ENCODE peak calls at places on chromosome 6, in six cellular contexts. U is stimulated activated CD8-positive, alpha-beta memory T cell treated with anti-CD3 and anti-CD28 coated beads, Interleukin-4, amount 100 ng/mL, for 4 hours; F is NCI-H774; B is ovary; X is uterus; Q is NCI-H1092 treated with DMSO at 0.1 percent for 48 hours. D is an unnamed sample.

GRCh38 chr6:56944651-56945050 is 10.3 kb upstream of the BEND6 start:
- DNase-seq in Q (no peak), B (no peak), U (no peak), X (no peak), F (no peak), D (no peak)

GRCh38 chr6:42175860-42176259 is 2.7 kb downstream of the GUCA1A start:
- DNase-seq in Q (no peak), F (no peak), X (no peak), B (no peak), U (no peak), D (no peak)

GRCh38 chr6:157226026-157226639 is 97.2 kb downstream of the TMEM242 start:
- DNase-seq in F (no peak), U (no peak), Q (no peak), X (peak), B (peak), D (no peak)

GRCh38 chr6:74598473-74599393 is 607.1 kb downstream of the COL12A1 start:
- DNase-seq in B (no peak), F (no peak), X (no peak), U (no peak), Q (no peak), D (no peak)

GRCh38 chr6:61585504-61585903 is 700.5 kb downstream of the KHDRBS2 start:
- DNase-seq in F (no peak), U (no peak), Q (no peak), X (no peak), B (no peak), D (no peak)

GRCh38 chr6:37111156-37111461 is 58.8 kb upstream of the PIM1 start:
- DNase-seq in U (no peak), Q (no peak), B (no peak), X (no peak), F (no peak), D (no peak)

GRCh38 chr6:169166896-169167580 is 86.6 kb downstream of the THBS2 start:
- DNase-seq in B (no peak), F (no peak), Q (no peak), U (no peak), X (no peak), D (no peak)

GRCh38 chr6:422423-423061 is 31.0 kb downstream of the IRF4 start:
- DNase-seq in B (no peak), F (no peak), X (no peak), Q (no peak), U (no peak), D (no peak)

GRCh38 chr6:136593748-136594490 is 43.7 kb upstream of the MAP7 start:
- DNase-seq in U (no peak), Q (no peak), X (no peak), F (no peak), B (no peak), D (no peak)

GRCh38 chr6:48567016-48567415 is 456.0 kb upstream of the PTCHD4 start:
- DNase-seq in U (no peak), F (no peak), X (no peak), Q (no peak), B (no peak), D (no peak)

GRCh38 chr6:3500262-3501001 is 43.6 kb upstream of the SLC22A23 start:
- DNase-seq in F (peak), X (no peak), U (no peak), B (no peak), Q (no peak), D (no peak)

GRCh38 chr6:109713097-109713496 is 22.0 kb downstream of the FIG4 start:
- DNase-seq in X (no peak), Q (no peak), F (no peak), B (no peak), U (no peak), D (no peak)

GRCh38 chr6:33445020-33445676 is 9.2 kb upstream of the ZBTB9 start:
- DNase-seq in B (no peak), U (no peak), Q (no peak), F (no peak), X (no peak), D (no peak)

GRCh38 chr6:153804755-153805330 is 234.2 kb upstream of the OPRM1 start:
- DNase-seq in F (no peak), Q (no peak), U (no peak), X (no peak), B (no peak), D (no peak)

GRCh38 chr6:138086573-138087196 is 20.5 kb downstream of the PERP start:
- DNase-seq in B (no peak), F (peak), X (no peak), Q (peak), U (no peak), D (no peak)

GRCh38 chr6:29887819-29888581 is 54.3 kb upstream of the HLA-A start:
- DNase-seq in X (peak), U (peak), Q (peak), B (peak), F (peak), D (peak)

GRCh38 chr6:124679392-124679791 is 282.8 kb upstream of the RNF217 start:
- DNase-seq in B (no peak), F (no peak), X (no peak), U (no peak), Q (no peak), D (no peak)

GRCh38 chr6:75201901-75202672 is 3.8 kb downstream of the COL12A1 start:
- DNase-seq in U (no peak), Q (peak), F (peak), B (peak), X (peak), D (peak)

GRCh38 chr6:109865968-109866367 is 112.1 kb upstream of the GPR6 start:
- DNase-seq in F (no peak), X (no peak), Q (no peak), B (no peak), U (no peak), D (no peak)

GRCh38 chr6:34745277-34746103 is 11.8 kb upstream of the SNRPC start:
- DNase-seq in B (no peak), U (no peak), Q (no peak), X (no peak), F (peak), D (peak)

GRCh38 chr6:150527100-150527499 is 72.6 kb upstream of the PLEKHG1 start:
- DNase-seq in B (no peak), Q (no peak), F (no peak), X (peak), U (no peak), D (no peak)

GRCh38 chr6:50120300-50120699 is 70.6 kb upstream of the DEFB112 start:
- DNase-seq in U (no peak), X (no peak), Q (no peak), B (no peak), F (no peak), D (no peak)

GRCh38 chr6:116605935-116606334 is 10.3 kb upstream of the RSPH4A start:
- DNase-seq in B (no peak), U (no peak), Q (no peak), F (no peak), X (no peak), D (no peak)

GRCh38 chr6:49733680-49734079 is 10.5 kb downstream of the CRISP3 start:
- DNase-seq in X (no peak), U (no peak), Q (no peak), F (no peak), B (no peak), D (no peak)

GRCh38 chr6:69835414-69836179 is 30.8 kb upstream of the COL19A1 start:
- DNase-seq in Q (peak), U (no peak), B (no peak), X (no peak), F (peak), D (no peak)

GRCh38 chr6:30683137-30683979 is 3.1 kb downstream of the PPP1R18 start:
- DNase-seq in B (no peak), U (no peak), X (peak), Q (no peak), F (no peak), D (peak)

GRCh38 chr6:142716097-142716496 is 228.9 kb downstream of the HIVEP2 start:
- DNase-seq in B (no peak), F (no peak), U (no peak), X (no peak), Q (no peak), D (no peak)

GRCh38 chr6:4270799-4271198 is 135.4 kb upstream of the ECI2 start:
- DNase-seq in B (no peak), Q (no peak), F (no peak), X (no peak), U (no peak), D (no peak)

GRCh38 chr6:105896052-105896820 is 189.9 kb upstream of the PRDM1 start:
- DNase-seq in Q (no peak), X (no peak), F (no peak), U (no peak), B (no peak), D (no peak)

GRCh38 chr6:36985384-36985962 is 523 bp downstream of the MTCH1 start:
- DNase-seq in F (no peak), Q (peak), U (no peak), X (no peak), B (peak), D (no peak)

GRCh38 chr6:329888-330691 is 37.8 kb downstream of the DUSP22 start:
- DNase-seq in Q (no peak), X (no peak), F (no peak), B (no peak), U (no peak), D (peak)

GRCh38 chr6:16511723-16512584 is 249.3 kb downstream of the ATXN1 start:
- DNase-seq in X (no peak), B (no peak), F (no peak), Q (no peak), U (no peak), D (no peak)

GRCh38 chr6:14664616-14665315 is 547.2 kb downstream of the CD83 start:
- DNase-seq in U (no peak), X (no peak), B (no peak), F (no peak), Q (no peak), D (no peak)

GRCh38 chr6:144341831-144342527 is 56.8 kb downstream of the UTRN start:
- DNase-seq in X (no peak), F (no peak), U (no peak), B (no peak), Q (no peak), D (no peak)

GRCh38 chr6:127182501-127182900 is 64.0 kb downstream of the RSPO3 start:
- DNase-seq in U (no peak), Q (no peak), B (no peak), X (no peak), F (no peak), D (no peak)

GRCh38 chr6:13763740-13764381 is 50.5 kb downstream of the MCUR1 start:
- DNase-seq in U (no peak), X (no peak), F (no peak), Q (no peak), B (no peak), D (no peak)

GRCh38 chr6:38179300-38179699 is 359.8 kb downstream of the ZFAND3 start:
- DNase-seq in U (no peak), Q (peak), F (no peak), X (no peak), B (peak), D (peak)

GRCh38 chr6:89411019-89411268 is 1.1 kb downstream of the RRAGD start:
- DNase-seq in U (no peak), X (no peak), Q (no peak), F (no peak), B (no peak), D (peak)

GRCh38 chr6:170082531-170083187 is 208.2 kb downstream of the DLL1 start:
- DNase-seq in U (no peak), B (no peak), Q (no peak), X (no peak), F (no peak), D (peak)